ENCODE peak calls at places on chromosomes 13 and 19, in eight cellular contexts. One of them, this sample, is unnamed.
A peak's percentile ranks its signal among the peaks of the same experiment; 100 is the strongest.

GRCh38 chr19:47598407-47599349 is 10.3 kb upstream of the BICRA start:
- DNase-seq in tibial artery: peak; percentile 86
- DNase-seq in neuronal stem cell: peak; percentile 49
- DNase-seq in IMR-90: peak; percentile 96
- DNase-seq in effector memory CD4-positive, alpha-beta T cell: no peak
- DNase-seq in lung: peak; percentile 54
- DNase-seq in fibroblast of lung: peak; percentile 96
- DNase-seq in heart right ventricle: no peak
- DNase-seq in this sample: peak; percentile 26

GRCh38 chr19:43778651-43779050 is 2.1 kb downstream of the KCNN4 start:
- DNase-seq in tibial artery: no peak
- DNase-seq in neuronal stem cell: no peak
- DNase-seq in IMR-90: no peak
- DNase-seq in effector memory CD4-positive, alpha-beta T cell: no peak
- DNase-seq in lung: no peak
- DNase-seq in fibroblast of lung: no peak
- DNase-seq in heart right ventricle: no peak
- DNase-seq in this sample: no peak

GRCh38 chr19:41641879-41642485 is 15.1 kb upstream of the CEACAM4 start:
- DNase-seq in tibial artery: peak; percentile 53
- DNase-seq in neuronal stem cell: peak; percentile 9
- DNase-seq in IMR-90: peak; percentile 37
- DNase-seq in effector memory CD4-positive, alpha-beta T cell: peak; percentile 49
- DNase-seq in lung: peak; percentile 81
- DNase-seq in fibroblast of lung: peak; percentile 45
- DNase-seq in heart right ventricle: no peak
- DNase-seq in this sample: peak; percentile 76

GRCh38 chr13:28100149-28101121 is at the start of gene FLT3:
- DNase-seq in tibial artery: no peak
- DNase-seq in neuronal stem cell: peak; percentile 48
- DNase-seq in IMR-90: peak; percentile 38
- DNase-seq in effector memory CD4-positive, alpha-beta T cell: no peak
- DNase-seq in lung: no peak
- DNase-seq in fibroblast of lung: peak; percentile 7
- DNase-seq in heart right ventricle: peak; percentile 18
- DNase-seq in this sample: peak; percentile 58

GRCh38 chr19:57231686-57232085 is 863 bp downstream of the AURKC start:
- DNase-seq in tibial artery: no peak
- DNase-seq in neuronal stem cell: no peak
- DNase-seq in IMR-90: no peak
- DNase-seq in effector memory CD4-positive, alpha-beta T cell: no peak
- DNase-seq in lung: no peak
- DNase-seq in fibroblast of lung: no peak
- DNase-seq in heart right ventricle: no peak
- DNase-seq in this sample: no peak

GRCh38 chr13:106550570-106551135 is 15.2 kb upstream of the EFNB2 start:
- DNase-seq in tibial artery: no peak
- DNase-seq in neuronal stem cell: no peak
- DNase-seq in IMR-90: no peak
- DNase-seq in effector memory CD4-positive, alpha-beta T cell: no peak
- DNase-seq in lung: no peak
- DNase-seq in fibroblast of lung: no peak
- DNase-seq in heart right ventricle: no peak
- DNase-seq in this sample: no peak

GRCh38 chr19:51364200-51365106 is 1.7 kb downstream of the ETFB start:
- DNase-seq in tibial artery: no peak
- DNase-seq in neuronal stem cell: no peak
- DNase-seq in IMR-90: no peak
- DNase-seq in effector memory CD4-positive, alpha-beta T cell: no peak
- DNase-seq in lung: no peak
- DNase-seq in fibroblast of lung: no peak
- DNase-seq in heart right ventricle: no peak
- DNase-seq in this sample: no peak

GRCh38 chr19:56538761-56539263 is at the start of gene ZFP28:
- DNase-seq in tibial artery: peak; percentile 73
- DNase-seq in neuronal stem cell: no peak
- DNase-seq in IMR-90: no peak
- DNase-seq in effector memory CD4-positive, alpha-beta T cell: peak; percentile 69
- DNase-seq in lung: peak; percentile 86
- DNase-seq in fibroblast of lung: no peak
- DNase-seq in heart right ventricle: peak; percentile 89
- DNase-seq in this sample: no peak

GRCh38 chr19:32041681-32042292 is 303.6 kb upstream of the ZNF507 start:
- DNase-seq in tibial artery: no peak
- DNase-seq in neuronal stem cell: peak; percentile 57
- DNase-seq in IMR-90: peak; percentile 31
- DNase-seq in effector memory CD4-positive, alpha-beta T cell: no peak
- DNase-seq in lung: peak; percentile 46
- DNase-seq in fibroblast of lung: peak; percentile 69
- DNase-seq in heart right ventricle: peak; percentile 57
- DNase-seq in this sample: peak; percentile 32

GRCh38 chr19:2587001-2587719 is 111.2 kb downstream of the GADD45B start:
- DNase-seq in tibial artery: peak; percentile 15
- DNase-seq in neuronal stem cell: no peak
- DNase-seq in IMR-90: peak; percentile 35
- DNase-seq in effector memory CD4-positive, alpha-beta T cell: no peak
- DNase-seq in lung: no peak
- DNase-seq in fibroblast of lung: peak; percentile 38
- DNase-seq in heart right ventricle: no peak
- DNase-seq in this sample: no peak

GRCh38 chr19:903266-903797 is 9.7 kb downstream of the R3HDM4 start:
- DNase-seq in tibial artery: no peak
- DNase-seq in neuronal stem cell: no peak
- DNase-seq in IMR-90: peak; percentile 19
- DNase-seq in effector memory CD4-positive, alpha-beta T cell: no peak
- DNase-seq in lung: no peak
- DNase-seq in fibroblast of lung: peak; percentile 35
- DNase-seq in heart right ventricle: no peak
- DNase-seq in this sample: peak; percentile 62

GRCh38 chr13:20407759-20408158 is 117.9 kb downstream of the CRYL1 start:
- DNase-seq in tibial artery: no peak
- DNase-seq in neuronal stem cell: no peak
- DNase-seq in IMR-90: no peak
- DNase-seq in effector memory CD4-positive, alpha-beta T cell: no peak
- DNase-seq in lung: no peak
- DNase-seq in fibroblast of lung: no peak
- DNase-seq in heart right ventricle: no peak
- DNase-seq in this sample: no peak

GRCh38 chr13:113551081-113552000 is 33.2 kb upstream of the TFDP1 start:
- DNase-seq in tibial artery: no peak
- DNase-seq in neuronal stem cell: no peak
- DNase-seq in IMR-90: no peak
- DNase-seq in effector memory CD4-positive, alpha-beta T cell: no peak
- DNase-seq in lung: peak; percentile 23
- DNase-seq in fibroblast of lung: no peak
- DNase-seq in heart right ventricle: no peak
- DNase-seq in this sample: peak; percentile 6

GRCh38 chr13:75101348-75101747 is 380.6 kb downstream of the TBC1D4 start:
- DNase-seq in tibial artery: no peak
- DNase-seq in neuronal stem cell: no peak
- DNase-seq in IMR-90: no peak
- DNase-seq in effector memory CD4-positive, alpha-beta T cell: no peak
- DNase-seq in lung: no peak
- DNase-seq in fibroblast of lung: no peak
- DNase-seq in heart right ventricle: no peak
- DNase-seq in this sample: no peak
- H3K4me1 ChIP-seq in tibial artery: no peaks in the 10 kb centered on the region
- H3K4me1 ChIP-seq in neuronal stem cell: no peaks in the 10 kb centered on the region
- H3K4me1 ChIP-seq in IMR-90: no peaks in the 10 kb centered on the region
- H3K4me1 ChIP-seq in effector memory CD4-positive, alpha-beta T cell: no peaks in the 10 kb centered on the region
- H3K4me1 ChIP-seq in lung: no peaks in the 10 kb centered on the region
- H3K4me1 ChIP-seq in fibroblast of lung: no peaks in the 10 kb centered on the region
- H3K4me1 ChIP-seq in heart right ventricle: no peaks in the 10 kb centered on the region
- H3K4me1 ChIP-seq in this sample: no peaks in the 10 kb centered on the region

DNA sequence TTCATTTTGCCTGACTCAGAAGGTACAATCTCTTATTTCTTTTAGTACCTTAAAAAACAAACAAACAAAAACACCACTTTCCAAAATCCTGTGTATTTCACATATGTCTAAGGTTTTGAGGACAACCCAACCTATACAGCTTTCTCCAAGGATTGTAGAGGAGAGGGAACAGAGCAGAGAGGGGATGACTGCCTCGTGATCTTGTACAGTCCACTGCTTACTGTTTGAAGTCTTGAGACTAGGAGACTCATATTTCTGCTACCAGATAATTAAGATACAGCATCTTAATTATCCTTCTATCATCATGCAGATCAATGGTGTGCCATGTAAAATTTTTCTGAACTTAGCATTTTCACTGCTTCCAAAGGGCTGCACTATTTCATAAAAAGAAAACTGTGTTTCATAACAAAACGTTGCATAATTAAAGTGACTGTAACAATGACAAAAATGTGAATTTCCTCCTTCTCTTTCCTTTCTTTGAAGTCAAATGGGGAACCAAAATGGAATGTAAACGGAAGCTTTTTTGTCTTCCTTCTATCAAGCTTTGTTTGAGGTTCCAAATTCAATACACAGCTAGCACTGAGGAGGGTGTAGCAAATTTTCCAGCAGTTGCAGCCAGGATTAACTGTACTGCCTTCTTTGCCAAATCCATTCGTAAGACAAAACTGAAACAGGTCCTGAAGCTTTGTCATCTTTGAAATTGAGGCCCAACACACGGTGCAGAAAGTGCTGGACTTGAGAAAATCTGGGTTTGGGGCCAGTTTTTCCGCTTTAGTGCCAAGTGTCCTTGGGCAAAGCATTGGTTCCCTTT is 34.8 kb upstream of the RCBTB2 start:
- DNase-seq in tibial artery: no peak
- DNase-seq in neuronal stem cell: no peak
- DNase-seq in IMR-90: no peak
- DNase-seq in effector memory CD4-positive, alpha-beta T cell: no peak
- DNase-seq in lung: no peak
- DNase-seq in fibroblast of lung: peak; percentile 33
- DNase-seq in heart right ventricle: no peak
- DNase-seq in this sample: peak; percentile 39
- H3K27ac ChIP-seq in tibial artery: peak overlapping the region; percentile 67
- H3K27ac ChIP-seq in neuronal stem cell: no peak overlapping the region
- H3K27ac ChIP-seq in IMR-90: no peak overlapping the region
- H3K27ac ChIP-seq in effector memory CD4-positive, alpha-beta T cell: no peak overlapping the region
- H3K27ac ChIP-seq in lung: peak overlapping the region; percentile 84
- H3K27ac ChIP-seq in fibroblast of lung: no peak overlapping the region
- H3K27ac ChIP-seq in heart right ventricle: peak overlapping the region; percentile 89
- H3K27ac ChIP-seq in this sample: peak overlapping the region; percentile 68

DNA sequence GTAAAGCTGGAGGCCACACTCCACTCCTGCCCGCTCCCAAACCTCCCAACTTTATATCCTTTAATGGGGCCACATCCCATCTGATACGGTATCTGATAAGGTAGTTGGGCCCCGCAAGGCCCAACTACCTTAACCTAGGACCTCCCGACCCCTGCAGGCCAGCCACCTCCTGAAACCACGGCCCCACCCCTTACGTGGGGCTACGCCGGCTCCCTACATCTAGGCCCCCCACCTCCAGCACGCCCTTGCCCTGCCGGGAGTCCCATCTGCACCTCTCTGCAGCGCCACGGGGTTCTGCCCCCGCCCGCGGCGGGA is 2.2 kb downstream of the IGFLR1 start:
- DNase-seq in tibial artery: no peak
- DNase-seq in neuronal stem cell: no peak
- DNase-seq in IMR-90: no peak
- DNase-seq in effector memory CD4-positive, alpha-beta T cell: no peak
- DNase-seq in lung: no peak
- DNase-seq in fibroblast of lung: no peak
- DNase-seq in heart right ventricle: no peak
- DNase-seq in this sample: no peak
- H3K4me1 ChIP-seq in tibial artery: no peaks in the 10 kb centered on the region
- H3K4me1 ChIP-seq in neuronal stem cell: peaks cover 5% of the 10 kb centered on the region
- H3K4me1 ChIP-seq in IMR-90: peaks cover 3% of the 10 kb centered on the region
- H3K4me1 ChIP-seq in effector memory CD4-positive, alpha-beta T cell: peaks cover 35% of the 10 kb centered on the region
- H3K4me1 ChIP-seq in lung: no peaks in the 10 kb centered on the region
- H3K4me1 ChIP-seq in fibroblast of lung: peaks cover 12% of the 10 kb centered on the region
- H3K4me1 ChIP-seq in heart right ventricle: no peaks in the 10 kb centered on the region
- H3K4me1 ChIP-seq in this sample: peaks cover 26% of the 10 kb centered on the region

GRCh38 chr13:76719955-76720354 is 166.2 kb downstream of the KCTD12 start:
- DNase-seq in tibial artery: no peak
- DNase-seq in neuronal stem cell: no peak
- DNase-seq in IMR-90: no peak
- DNase-seq in effector memory CD4-positive, alpha-beta T cell: no peak
- DNase-seq in lung: no peak
- DNase-seq in fibroblast of lung: no peak
- DNase-seq in heart right ventricle: no peak
- DNase-seq in this sample: no peak

GRCh38 chr13:76723551-76724232 is 162.5 kb downstream of the KCTD12 start:
- DNase-seq in tibial artery: peak; percentile 25
- DNase-seq in neuronal stem cell: no peak
- DNase-seq in IMR-90: peak; percentile 89
- DNase-seq in effector memory CD4-positive, alpha-beta T cell: no peak
- DNase-seq in lung: peak; percentile 30
- DNase-seq in fibroblast of lung: peak; percentile 58
- DNase-seq in heart right ventricle: no peak
- DNase-seq in this sample: no peak

GRCh38 chr13:76720416-76720815 is 165.8 kb downstream of the KCTD12 start:
- DNase-seq in tibial artery: no peak
- DNase-seq in neuronal stem cell: no peak
- DNase-seq in IMR-90: no peak
- DNase-seq in effector memory CD4-positive, alpha-beta T cell: no peak
- DNase-seq in lung: no peak
- DNase-seq in fibroblast of lung: no peak
- DNase-seq in heart right ventricle: no peak
- DNase-seq in this sample: no peak

GRCh38 chr13:76722782-76723181 is 163.4 kb downstream of the KCTD12 start:
- DNase-seq in tibial artery: no peak
- DNase-seq in neuronal stem cell: no peak
- DNase-seq in IMR-90: no peak
- DNase-seq in effector memory CD4-positive, alpha-beta T cell: no peak
- DNase-seq in lung: no peak
- DNase-seq in fibroblast of lung: no peak
- DNase-seq in heart right ventricle: no peak
- DNase-seq in this sample: no peak

DNA sequence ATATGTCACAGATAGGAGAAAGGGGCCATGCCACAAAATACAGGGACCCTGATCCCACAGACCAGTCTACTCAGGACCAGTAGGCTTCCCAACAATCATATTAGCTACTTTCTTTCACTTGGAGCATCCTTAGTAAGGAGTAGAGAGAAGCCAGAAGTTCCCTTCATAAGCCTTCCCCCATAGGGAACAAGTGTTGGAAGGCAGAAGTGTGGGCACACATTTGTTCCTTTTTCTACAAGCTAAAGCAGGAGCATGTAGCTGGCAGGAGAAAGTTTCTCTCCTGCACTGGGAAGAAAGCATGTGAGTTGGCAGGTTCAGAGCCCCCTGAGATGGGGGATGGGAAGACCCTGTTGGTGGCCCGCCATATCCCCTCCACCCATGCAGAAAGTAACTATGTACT is 165.4 kb downstream of the KCTD12 start:
- DNase-seq in tibial artery: no peak
- DNase-seq in neuronal stem cell: no peak
- DNase-seq in IMR-90: no peak
- DNase-seq in effector memory CD4-positive, alpha-beta T cell: no peak
- DNase-seq in lung: no peak
- DNase-seq in fibroblast of lung: no peak
- DNase-seq in heart right ventricle: no peak
- DNase-seq in this sample: no peak
- H3K27ac ChIP-seq in tibial artery: no peak overlapping the region
- H3K27ac ChIP-seq in neuronal stem cell: no peak overlapping the region
- H3K27ac ChIP-seq in IMR-90: no peak overlapping the region
- H3K27ac ChIP-seq in effector memory CD4-positive, alpha-beta T cell: no peak overlapping the region
- H3K27ac ChIP-seq in lung: no peak overlapping the region
- H3K27ac ChIP-seq in fibroblast of lung: no peak overlapping the region
- H3K27ac ChIP-seq in heart right ventricle: no peak overlapping the region
- H3K27ac ChIP-seq in this sample: no peak overlapping the region

This sample was measured in body of pancreas.